ENCODE peak calls at places on chromosomes 1 and 21, in five cellular contexts. One of them, this sample, is unnamed.

GRCh38 chr1:92324784-92325183 is 25.9 kb downstream of the RPAP2 start:
- DNase-seq in NCI-H345: no peak
- DNase-seq in RCC 7860: no peak
- DNase-seq in Kasumi-1: no peak
- DNase-seq in heart right ventricle: no peak
- DNase-seq in this sample: no peak

GRCh38 chr1:24420547-24420946 is 4.9 kb downstream of the NIPAL3 start:
- DNase-seq in Kasumi-1: no peak
- DNase-seq in NCI-H345: no peak
- DNase-seq in heart right ventricle: no peak
- DNase-seq in RCC 7860: no peak
- DNase-seq in this sample: no peak

GRCh38 chr1:150486966-150487762 is at the start of gene TARS2:
- DNase-seq in heart right ventricle: peak
- DNase-seq in Kasumi-1: peak
- DNase-seq in RCC 7860: peak
- DNase-seq in NCI-H345: peak
- DNase-seq in this sample: peak

GRCh38 chr1:225567789-225568188 is 85.1 kb downstream of the ENAH start:
- DNase-seq in RCC 7860: no peak
- DNase-seq in NCI-H345: no peak
- DNase-seq in Kasumi-1: peak
- DNase-seq in heart right ventricle: no peak
- DNase-seq in this sample: peak

GRCh38 chr1:116874622-116875277 is 35.0 kb upstream of the PTGFRN start:
- DNase-seq in NCI-H345: no peak
- DNase-seq in heart right ventricle: no peak
- DNase-seq in Kasumi-1: no peak
- DNase-seq in RCC 7860: no peak
- DNase-seq in this sample: no peak

GRCh38 chr1:203184467-203184866 is 2.0 kb downstream of the CHI3L1 start:
- DNase-seq in heart right ventricle: no peak
- DNase-seq in NCI-H345: no peak
- DNase-seq in Kasumi-1: no peak
- DNase-seq in RCC 7860: no peak
- DNase-seq in this sample: no peak

GRCh38 chr1:230219174-230220067 is 152.4 kb downstream of the GALNT2 start:
- DNase-seq in Kasumi-1: no peak
- DNase-seq in heart right ventricle: no peak
- DNase-seq in NCI-H345: no peak
- DNase-seq in RCC 7860: no peak
- DNase-seq in this sample: no peak

GRCh38 chr1:87435484-87435883 is 106.8 kb downstream of the LMO4 start:
- DNase-seq in Kasumi-1: no peak
- DNase-seq in NCI-H345: no peak
- DNase-seq in heart right ventricle: no peak
- DNase-seq in RCC 7860: no peak
- DNase-seq in this sample: no peak

GRCh38 chr1:204102719-204103118 is 29.8 kb downstream of the SOX13 start:
- DNase-seq in Kasumi-1: no peak
- DNase-seq in NCI-H345: no peak
- DNase-seq in RCC 7860: no peak
- DNase-seq in heart right ventricle: no peak
- DNase-seq in this sample: no peak

GRCh38 chr1:218476385-218476784 is 131.2 kb downstream of the TGFB2 start:
- DNase-seq in Kasumi-1: no peak
- DNase-seq in RCC 7860: peak
- DNase-seq in NCI-H345: no peak
- DNase-seq in heart right ventricle: no peak
- DNase-seq in this sample: peak

GRCh38 chr21:17467392-17467791 is 45.5 kb upstream of the CXADR start:
- DNase-seq in RCC 7860: no peak
- DNase-seq in Kasumi-1: no peak
- DNase-seq in NCI-H345: no peak
- DNase-seq in heart right ventricle: no peak
- DNase-seq in this sample: no peak

GRCh38 chr21:16330340-16331319 is 600.8 kb downstream of the USP25 start:
- DNase-seq in RCC 7860: peak
- DNase-seq in heart right ventricle: no peak
- DNase-seq in NCI-H345: peak
- DNase-seq in Kasumi-1: peak
- DNase-seq in this sample: peak

GRCh38 chr1:198657550-198658064 is 18.8 kb downstream of the PTPRC start:
- DNase-seq in RCC 7860: no peak
- DNase-seq in NCI-H345: no peak
- DNase-seq in Kasumi-1: peak
- DNase-seq in heart right ventricle: no peak
- DNase-seq in this sample: no peak

GRCh38 chr1:234544094-234544579 is 65.2 kb upstream of the TARBP1 start:
- DNase-seq in Kasumi-1: no peak
- DNase-seq in heart right ventricle: peak
- DNase-seq in RCC 7860: peak
- DNase-seq in NCI-H345: peak
- DNase-seq in this sample: peak

GRCh38 chr1:44044071-44044801 is 13.0 kb upstream of the SLC6A9 start:
- DNase-seq in NCI-H345: no peak
- DNase-seq in RCC 7860: peak
- DNase-seq in heart right ventricle: no peak
- DNase-seq in Kasumi-1: no peak
- DNase-seq in this sample: no peak

GRCh38 chr21:35324372-35325220 is 275.5 kb upstream of the RUNX1 start:
- DNase-seq in RCC 7860: peak
- DNase-seq in NCI-H345: no peak
- DNase-seq in heart right ventricle: no peak
- DNase-seq in Kasumi-1: no peak
- DNase-seq in this sample: peak

GRCh38 chr21:44732263-44732662 is 20.9 kb upstream of the TSPEAR start:
- DNase-seq in RCC 7860: no peak
- DNase-seq in NCI-H345: no peak
- DNase-seq in Kasumi-1: no peak
- DNase-seq in heart right ventricle: no peak
- DNase-seq in this sample: no peak

GRCh38 chr1:226884116-226884515 is 13.7 kb downstream of the PSEN2 start:
- DNase-seq in heart right ventricle: no peak
- DNase-seq in NCI-H345: no peak
- DNase-seq in Kasumi-1: peak
- DNase-seq in RCC 7860: no peak
- DNase-seq in this sample: no peak

GRCh38 chr1:77040817-77041216 is 173.5 kb downstream of the ST6GALNAC5 start:
- DNase-seq in Kasumi-1: peak
- DNase-seq in RCC 7860: no peak
- DNase-seq in heart right ventricle: no peak
- DNase-seq in NCI-H345: no peak
- DNase-seq in this sample: no peak

GRCh38 chr1:43367026-43367903 is 546 bp downstream of the ELOVL1 start:
- DNase-seq in heart right ventricle: peak
- DNase-seq in RCC 7860: no peak
- DNase-seq in NCI-H345: no peak
- DNase-seq in Kasumi-1: no peak
- DNase-seq in this sample: peak

GRCh38 chr1:12073796-12074195 is 10.7 kb downstream of the TNFRSF8 start:
- DNase-seq in RCC 7860: no peak
- DNase-seq in Kasumi-1: no peak
- DNase-seq in heart right ventricle: no peak
- DNase-seq in NCI-H345: no peak
- DNase-seq in this sample: no peak

GRCh38 chr1:82392513-82392912 is 591.8 kb downstream of the ADGRL2 start:
- DNase-seq in NCI-H345: no peak
- DNase-seq in Kasumi-1: no peak
- DNase-seq in heart right ventricle: no peak
- DNase-seq in RCC 7860: peak
- DNase-seq in this sample: no peak

GRCh38 chr1:182784556-182785171 is 4.9 kb upstream of the NPL start:
- DNase-seq in Kasumi-1: peak
- DNase-seq in NCI-H345: peak
- DNase-seq in heart right ventricle: no peak
- DNase-seq in RCC 7860: peak
- DNase-seq in this sample: peak

GRCh38 chr1:150268342-150268705 is 492 bp downstream of the APH1A start:
- DNase-seq in heart right ventricle: no peak
- DNase-seq in Kasumi-1: no peak
- DNase-seq in RCC 7860: peak
- DNase-seq in NCI-H345: peak
- DNase-seq in this sample: peak

GRCh38 chr21:25425156-25425555 is 182.1 kb downstream of the MRPL39 start:
- DNase-seq in NCI-H345: no peak
- DNase-seq in RCC 7860: no peak
- DNase-seq in Kasumi-1: no peak
- DNase-seq in heart right ventricle: no peak
- DNase-seq in this sample: no peak

GRCh38 chr1:92461364-92462097 is 25.2 kb downstream of the GFI1 start:
- DNase-seq in heart right ventricle: no peak
- DNase-seq in RCC 7860: no peak
- DNase-seq in Kasumi-1: no peak
- DNase-seq in NCI-H345: no peak
- DNase-seq in this sample: no peak

GRCh38 chr1:165903672-165904071 is 76.3 kb downstream of the UCK2 start:
- DNase-seq in NCI-H345: peak
- DNase-seq in Kasumi-1: peak
- DNase-seq in heart right ventricle: no peak
- DNase-seq in RCC 7860: peak
- DNase-seq in this sample: peak